ENCODE peak calls at places on chromosome 13, in four cellular contexts. K, P, J and Z are unnamed samples.

GRCh38 chr13:21579754-21580316 is 24.1 kb downstream of the MICU2 start:
- DNase-seq in K (no peak), P (no peak), J (no peak), Z (no peak)

GRCh38 chr13:93233997-93234416 is 7.4 kb downstream of the GPC6 start:
- DNase-seq in K (no peak), P (no peak), J (no peak), Z (no peak)

GRCh38 chr13:102597029-102598015 is 536 bp downstream of the TPP2 start:
- DNase-seq in K (peak; percentile 52), P (no peak), J (no peak), Z (peak; percentile 22)

GRCh38 chr13:35472308-35473008 is 4.0 kb downstream of the MAB21L1 start:
- DNase-seq in K (no peak), P (no peak), J (no peak), Z (no peak)

GRCh38 chr13:32175307-32175706 is 139.9 kb downstream of the ZAR1L start:
- DNase-seq in K (no peak), P (no peak), J (no peak), Z (peak; percentile 50)

GRCh38 chr13:97256343-97256783 is 34.2 kb downstream of the MBNL2 start:
- DNase-seq in K (peak; percentile 97), P (no peak), J (peak; percentile 84), Z (peak; percentile 95)

GRCh38 chr13:33033361-33033812 is 17.2 kb downstream of the KL start:
- DNase-seq in K (no peak), P (peak; percentile 66), J (no peak), Z (peak; percentile 13)

GRCh38 chr13:90641884-90642283 is 705.6 kb upstream of the MIR17HG start:
- DNase-seq in K (no peak), P (no peak), J (no peak), Z (no peak)

GRCh38 chr13:94656766-94657165 is 55.1 kb downstream of the GPR180 start:
- DNase-seq in K (peak; percentile 99), P (no peak), J (peak; percentile 94), Z (peak; percentile 75)

GRCh38 chr13:39600766-39601165 is 2.2 kb downstream of the LHFPL6 start:
- DNase-seq in K (no peak), P (no peak), J (no peak), Z (no peak)

GRCh38 chr13:42615691-42616090 is 41.7 kb downstream of the TNFSF11 start:
- DNase-seq in K (peak; percentile 18), P (no peak), J (no peak), Z (no peak)

GRCh38 chr13:44084146-44084545 is 204.4 kb downstream of the LACC1 start:
- DNase-seq in K (no peak), P (no peak), J (no peak), Z (no peak)

GRCh38 chr13:83995930-83996329 is 113.7 kb upstream of the SLITRK1 start:
- DNase-seq in K (no peak), P (no peak), J (no peak), Z (no peak)

GRCh38 chr13:24742294-24742693 is 21.7 kb upstream of the RNF17 start:
- DNase-seq in K (no peak), P (no peak), J (no peak), Z (no peak)

GRCh38 chr13:100035936-100036335 is 53.0 kb upstream of the PCCA start:
- DNase-seq in K (no peak), P (no peak), J (no peak), Z (no peak)

GRCh38 chr13:24165746-24166145 is 5.2 kb downstream of the SPATA13 start:
- DNase-seq in K (peak; percentile 83), P (no peak), J (peak; percentile 71), Z (no peak)

GRCh38 chr13:40148103-40148502 is 492.6 kb downstream of the COG6 start:
- DNase-seq in K (no peak), P (no peak), J (no peak), Z (no peak)

GRCh38 chr13:47337781-47338507 is 441.1 kb upstream of the HTR2A start:
- DNase-seq in K (peak; percentile 90), P (no peak), J (no peak), Z (peak; percentile 1)

GRCh38 chr13:51684076-51684475 is 99.8 kb downstream of the WDFY2 start:
- DNase-seq in K (peak; percentile 49), P (no peak), J (no peak), Z (no peak)

GRCh38 chr13:111429064-111429558 is 108.7 kb downstream of the TEX29 start:
- DNase-seq in K (peak; percentile 18), P (peak; percentile 66), J (no peak), Z (peak; percentile 17)

GRCh38 chr13:48579167-48579918 is 46.5 kb upstream of the RCBTB2 start:
- DNase-seq in K (no peak), P (no peak), J (no peak), Z (no peak)

GRCh38 chr13:76820759-76821158 is 65.4 kb downstream of the KCTD12 start:
- DNase-seq in K (no peak), P (peak; percentile 59), J (no peak), Z (no peak)

GRCh38 chr13:75308222-75308621 is 173.7 kb downstream of the TBC1D4 start:
- DNase-seq in K (peak; percentile 21), P (no peak), J (no peak), Z (no peak)

GRCh38 chr13:25928941-25929505 is 122.8 kb downstream of the SHISA2 start:
- DNase-seq in K (no peak), P (no peak), J (no peak), Z (no peak)

GRCh38 chr13:32384702-32385101 is 43.2 kb downstream of the N4BP2L1 start:
- DNase-seq in K (no peak), P (no peak), J (no peak), Z (no peak)

GRCh38 chr13:109883181-109884180 is 97.1 kb upstream of the IRS2 start:
- DNase-seq in K (no peak), P (no peak), J (no peak), Z (no peak)

GRCh38 chr13:32897296-32897695 is 118.9 kb upstream of the KL start:
- DNase-seq in K (no peak), P (no peak), J (no peak), Z (no peak)

GRCh38 chr13:103289661-103290060 is 223.4 kb upstream of the SLC10A2 start:
- DNase-seq in K (no peak), P (no peak), J (no peak), Z (no peak)

GRCh38 chr13:107459430-107459829 is 755.9 kb downstream of the LIG4 start:
- DNase-seq in K (peak; percentile 85), P (no peak), J (no peak), Z (no peak)

GRCh38 chr13:75636339-75637095 is 387 bp downstream of the LMO7 start:
- DNase-seq in K (peak; percentile 46), P (no peak), J (no peak), Z (peak; percentile 18)

DNA sequence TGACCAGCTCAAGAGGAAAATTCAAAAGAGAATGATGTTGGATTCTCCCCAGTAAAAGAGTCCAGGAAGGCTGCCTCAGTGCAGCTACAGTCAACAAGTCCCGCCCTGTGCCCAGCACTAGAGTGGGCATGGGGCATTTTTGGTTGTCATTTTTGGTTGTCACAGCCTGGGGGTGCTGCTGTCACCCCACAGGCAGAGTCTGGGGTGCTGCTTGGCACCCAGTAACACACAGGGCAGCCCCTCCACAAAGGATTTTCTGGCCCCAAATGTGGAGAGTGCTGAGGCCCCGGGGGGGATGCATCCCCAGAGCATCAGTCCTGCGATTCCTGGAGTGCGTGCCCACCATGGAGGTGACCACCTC is 28.2 kb upstream of the TMEM255B start:
- DNase-seq in K (no peak), P (no peak), J (no peak), Z (no peak)
- TF ChIP-seq CTCF in K (no peak), P (no peak), J (no peak), Z (no peak)

DNA sequence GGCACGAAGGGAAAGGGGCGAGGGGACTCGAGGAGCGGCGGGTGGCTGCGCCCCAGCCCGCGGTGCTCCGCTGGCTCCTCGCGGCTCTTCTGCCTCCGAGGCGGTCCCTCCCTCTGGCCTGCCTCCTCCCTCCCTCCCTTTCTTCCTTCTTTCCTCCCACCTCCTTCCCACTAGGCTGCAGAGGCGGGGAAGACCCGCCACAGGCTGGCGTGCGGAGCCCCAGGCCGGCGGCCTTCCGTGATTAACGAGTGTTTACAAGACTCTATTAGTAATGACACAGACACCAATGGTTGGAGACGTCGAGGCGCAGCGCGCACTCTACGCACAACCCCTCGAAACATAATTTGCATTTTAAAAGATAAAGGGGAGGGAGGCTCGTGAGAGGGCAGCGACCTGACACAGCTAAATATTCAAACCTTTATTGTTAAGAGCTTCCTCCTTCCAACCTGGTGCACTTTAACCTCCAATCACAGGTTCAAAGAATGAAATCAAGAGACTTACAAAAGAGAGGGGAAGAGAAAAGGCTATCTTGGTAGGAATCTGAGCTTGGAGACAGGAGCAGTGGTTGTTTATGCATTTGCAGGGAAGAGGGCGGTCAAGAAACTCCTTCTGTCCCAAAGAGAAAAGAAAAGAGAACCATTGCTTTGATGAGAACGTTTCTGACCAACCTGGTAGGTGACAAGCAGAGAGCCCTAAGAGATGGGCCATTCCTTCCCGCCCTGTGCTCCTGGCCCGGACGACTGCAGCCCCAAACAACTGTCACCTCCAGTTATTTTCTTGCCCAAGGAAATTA is at the start of gene CDX2:
- DNase-seq in K (no peak), P (no peak), J (no peak), Z (no peak)
- H3K4me3 ChIP-seq in K (no peak within 1 kb of the TSS), P (no peak within 1 kb of the TSS), J (no peak within 1 kb of the TSS), Z (peak within 1 kb of the TSS; percentile 9)

DNA sequence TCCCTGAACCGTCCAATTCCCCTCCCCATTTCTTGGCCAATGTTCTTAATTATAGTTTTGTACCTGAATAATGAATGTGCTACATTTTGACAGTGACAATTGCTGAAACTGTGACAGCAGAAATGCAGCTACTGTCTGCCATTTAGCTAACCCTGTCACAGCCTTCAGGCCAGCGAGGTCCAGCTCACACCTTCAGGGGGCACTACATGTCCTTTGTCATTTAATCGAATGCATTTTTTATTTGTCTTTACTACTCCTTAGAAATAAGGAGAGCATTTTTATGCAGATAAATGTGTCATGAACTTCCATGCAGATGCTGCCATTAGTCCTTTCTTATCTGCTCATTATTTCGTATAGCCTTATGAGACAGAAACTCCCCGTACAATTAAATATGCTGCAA is 159.9 kb downstream of the MZT1 start:
- DNase-seq in K (no peak), P (no peak), J (no peak), Z (no peak)
- TF ChIP-seq CTCF in K (no peak), P (no peak), J (no peak), Z (no peak)

DNA sequence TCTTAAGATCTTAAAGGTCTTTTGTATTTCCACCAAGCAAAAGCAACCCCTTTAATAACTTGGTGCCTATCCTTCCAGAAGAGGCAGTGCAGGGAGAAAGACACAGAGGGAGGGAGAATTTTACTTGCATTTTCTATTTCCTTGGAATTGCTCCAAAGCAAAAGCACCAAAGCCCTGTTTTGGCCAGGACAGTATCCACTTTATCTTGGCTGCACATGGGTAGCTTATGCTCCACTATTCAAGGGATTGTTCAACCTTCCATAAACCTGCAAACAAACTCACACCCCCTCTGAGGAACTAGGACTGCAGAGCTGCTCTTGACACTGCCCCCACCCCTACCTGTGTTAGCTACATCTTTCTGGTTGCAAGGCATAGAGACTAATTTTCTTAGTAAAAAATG is 67.9 kb upstream of the KLF12 start:
- DNase-seq in K (no peak), P (no peak), J (no peak), Z (no peak)
- H3K4me3 ChIP-seq in K (no peak overlapping the region), P (no peak overlapping the region), J (no peak overlapping the region), Z (no peak overlapping the region)

DNA sequence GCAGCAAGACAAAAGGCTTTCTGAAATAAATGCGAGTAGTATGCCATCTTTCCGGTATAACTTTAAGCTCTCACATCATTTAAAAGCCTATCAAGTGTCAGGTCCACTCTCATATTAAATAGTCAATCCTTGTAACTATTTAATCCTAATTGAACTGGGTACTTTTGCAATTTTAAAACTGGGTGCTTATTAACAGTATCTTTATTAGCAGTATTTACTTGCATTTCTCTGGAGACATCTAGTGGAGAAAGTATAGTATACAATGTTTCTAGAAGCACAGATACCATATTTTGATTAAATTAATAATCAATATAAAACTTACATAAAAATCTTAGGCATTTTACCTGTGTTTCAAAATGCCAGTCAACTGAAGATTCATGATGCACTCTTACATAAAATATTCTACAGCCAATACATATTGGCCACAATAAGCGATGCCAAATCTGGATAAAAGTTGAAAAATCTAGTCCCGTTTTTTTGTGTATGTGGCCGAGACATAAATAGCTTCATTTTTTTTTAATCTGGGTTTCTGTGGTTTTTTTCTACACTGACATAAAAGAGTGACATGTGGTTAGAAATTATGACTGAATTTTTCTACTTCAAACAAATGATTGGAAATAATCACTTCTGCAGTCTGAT is 4.3 kb upstream of the POSTN start:
- DNase-seq in K (peak; percentile 47), P (no peak), J (no peak), Z (peak; percentile 16)
- TF ChIP-seq CTCF in K (peak; percentile 73), P (no peak), J (peak; percentile 45), Z (peak; percentile 55)